ENCODE peak calls at places on chromosomes 5 and 9, in four cellular contexts. D is skeletal muscle cell, R is endothelial cell, Z is uterus. Q is an unnamed sample.

GRCh38 chr5:80191991-80192398 is 63.9 kb downstream of the SERINC5 start:
- DNase-seq in D (no peak), Z (peak), R (no peak), Q (no peak)

GRCh38 chr5:164000241-164000640 is 494.8 kb downstream of the MAT2B start:
- DNase-seq in D (no peak), R (no peak), Z (no peak), Q (no peak)

GRCh38 chr9:100521282-100521681 is 48.3 kb downstream of the TMEFF1 start:
- DNase-seq in Z (no peak), R (no peak), D (no peak), Q (no peak)

GRCh38 chr9:34047864-34048729 is 590 bp downstream of the UBAP2 start:
- DNase-seq in D (no peak), Z (peak), R (peak), Q (peak)

GRCh38 chr9:118643118-118643517 is 726.1 kb downstream of the BRINP1 start:
- DNase-seq in D (peak), Z (no peak), R (no peak), Q (peak)

GRCh38 chr9:35689601-35690446 is at the start of gene TPM2:
- DNase-seq in R (peak), D (peak), Z (peak), Q (peak)

GRCh38 chr9:127567119-127567897 is 44.8 kb upstream of the STXBP1 start:
- DNase-seq in R (peak), Z (peak), D (no peak), Q (no peak)

GRCh38 chr5:71830626-71831539 is 111.8 kb downstream of the CARTPT start:
- DNase-seq in D (peak), R (no peak), Z (peak), Q (no peak)

GRCh38 chr9:107539427-107540154 is 50.0 kb upstream of the KLF4 start:
- DNase-seq in D (no peak), Z (no peak), R (no peak), Q (no peak)

GRCh38 chr5:60703944-60704343 is 4.0 kb upstream of the DEPDC1B start:
- DNase-seq in D (no peak), Z (no peak), R (no peak), Q (no peak)

GRCh38 chr5:173473293-173473692 is 143.2 kb downstream of the BOD1 start:
- DNase-seq in R (no peak), Z (no peak), D (no peak), Q (no peak)

GRCh38 chr9:79489241-79490000 is 82.3 kb upstream of the TLE4 start:
- DNase-seq in Z (no peak), R (no peak), D (peak), Q (no peak)

GRCh38 chr9:96680812-96681499 is 25.8 kb upstream of the PRXL2C start:
- DNase-seq in Z (no peak), D (no peak), R (no peak), Q (no peak)

GRCh38 chr9:2055203-2055658 is 40.1 kb downstream of the SMARCA2 start:
- DNase-seq in Z (no peak), D (peak), R (no peak), Q (no peak)

GRCh38 chr9:89863837-89864236 is 259.0 kb downstream of the GADD45G start:
- DNase-seq in R (no peak), Z (no peak), D (no peak), Q (no peak)

GRCh38 chr9:105620996-105621395 is 41.3 kb upstream of the TAL2 start:
- DNase-seq in Z (no peak), R (no peak), D (no peak), Q (no peak)

GRCh38 chr5:43332401-43332800 is 19.2 kb upstream of the HMGCS1 start:
- DNase-seq in R (no peak), Z (no peak), D (no peak), Q (no peak)

GRCh38 chr5:109855056-109855455 is 165.3 kb downstream of the MAN2A1 start:
- DNase-seq in D (no peak), R (no peak), Z (no peak), Q (no peak)

Q was measured in progenitor cell of endocrine pancreas.